ENCODE peak calls at places on chromosomes 6 and 20, in six cellular contexts. One of them, this sample, is unnamed.

GRCh38 chr6:148138478-148138877 is 204.2 kb upstream of the SASH1 start:
- DNase-seq in HepG2: no peak
- DNase-seq in GM12891: no peak
- DNase-seq in K562: no peak
- DNase-seq in GM12878: no peak
- DNase-seq in H1: no peak
- DNase-seq in this sample: no peak

GRCh38 chr6:24721461-24722215 is 2.7 kb upstream of the C6orf62 start:
- DNase-seq in K562: no peak
- DNase-seq in GM12878: no peak
- DNase-seq in H1: no peak
- DNase-seq in GM12891: no peak
- DNase-seq in HepG2: no peak
- DNase-seq in this sample: peak

GRCh38 chr20:48096212-48096875 is 311.1 kb upstream of the SULF2 start:
- DNase-seq in K562: no peak
- DNase-seq in GM12891: no peak
- DNase-seq in GM12878: no peak
- DNase-seq in HepG2: no peak
- DNase-seq in H1: no peak
- DNase-seq in this sample: no peak

GRCh38 chr6:2215342-2215741 is 30.1 kb downstream of the GMDS start:
- DNase-seq in HepG2: no peak
- DNase-seq in GM12891: no peak
- DNase-seq in H1: no peak
- DNase-seq in K562: no peak
- DNase-seq in GM12878: no peak
- DNase-seq in this sample: no peak

GRCh38 chr6:112222111-112222726 is 32.1 kb downstream of the LAMA4 start:
- DNase-seq in HepG2: no peak
- DNase-seq in K562: no peak
- DNase-seq in GM12891: no peak
- DNase-seq in H1: no peak
- DNase-seq in GM12878: no peak
- DNase-seq in this sample: no peak

GRCh38 chr6:167713088-167713475 is 113.6 kb upstream of the AFDN start:
- DNase-seq in K562: no peak
- DNase-seq in H1: no peak
- DNase-seq in GM12878: no peak
- DNase-seq in GM12891: no peak
- DNase-seq in HepG2: no peak
- DNase-seq in this sample: no peak

GRCh38 chr6:16440656-16441212 is 202.3 kb downstream of the GMPR start:
- DNase-seq in K562: no peak
- DNase-seq in GM12878: no peak
- DNase-seq in H1: no peak
- DNase-seq in GM12891: no peak
- DNase-seq in HepG2: no peak
- DNase-seq in this sample: no peak

GRCh38 chr6:149335924-149336323 is 18.4 kb downstream of the TAB2 start:
- DNase-seq in K562: no peak
- DNase-seq in GM12878: no peak
- DNase-seq in H1: no peak
- DNase-seq in HepG2: no peak
- DNase-seq in GM12891: no peak
- DNase-seq in this sample: no peak

GRCh38 chr20:36337886-36338285 is 31.7 kb downstream of the DLGAP4 start:
- DNase-seq in GM12891: no peak
- DNase-seq in H1: no peak
- DNase-seq in GM12878: no peak
- DNase-seq in HepG2: no peak
- DNase-seq in K562: no peak
- DNase-seq in this sample: no peak

GRCh38 chr20:63931735-63932134 is 24.5 kb downstream of the UCKL1 start:
- DNase-seq in HepG2: no peak
- DNase-seq in K562: no peak
- DNase-seq in GM12878: no peak
- DNase-seq in GM12891: no peak
- DNase-seq in H1: no peak
- DNase-seq in this sample: no peak

GRCh38 chr6:168367285-168367720 is 47.7 kb upstream of the DACT2 start:
- DNase-seq in K562: no peak
- DNase-seq in H1: no peak
- DNase-seq in GM12878: no peak
- DNase-seq in HepG2: no peak
- DNase-seq in GM12891: no peak
- DNase-seq in this sample: no peak

GRCh38 chr6:112232845-112233256 is 21.5 kb downstream of the LAMA4 start:
- DNase-seq in H1: no peak
- DNase-seq in HepG2: no peak
- DNase-seq in GM12878: no peak
- DNase-seq in K562: no peak
- DNase-seq in GM12891: no peak
- DNase-seq in this sample: no peak

GRCh38 chr20:46255440-46256104 is 52.7 kb downstream of the CDH22 start:
- DNase-seq in HepG2: peak
- DNase-seq in H1: no peak
- DNase-seq in GM12891: no peak
- DNase-seq in K562: peak
- DNase-seq in GM12878: no peak
- DNase-seq in this sample: no peak

GRCh38 chr6:28139860-28140500 is 1.7 kb upstream of the ZKSCAN8 start:
- DNase-seq in HepG2: no peak
- DNase-seq in K562: no peak
- DNase-seq in GM12878: no peak
- DNase-seq in GM12891: no peak
- DNase-seq in H1: no peak
- DNase-seq in this sample: no peak

GRCh38 chr6:157769776-157770430 is 53.1 kb upstream of the SNX9 start:
- DNase-seq in HepG2: no peak
- DNase-seq in GM12891: no peak
- DNase-seq in K562: no peak
- DNase-seq in GM12878: no peak
- DNase-seq in H1: no peak
- DNase-seq in this sample: no peak

GRCh38 chr20:4275689-4276088 is 260.3 kb upstream of the RNF24 start:
- DNase-seq in GM12891: no peak
- DNase-seq in H1: no peak
- DNase-seq in K562: no peak
- DNase-seq in HepG2: no peak
- DNase-seq in GM12878: no peak
- DNase-seq in this sample: no peak

GRCh38 chr6:42224222-42225042 is 6.8 kb upstream of the MRPS10 start:
- DNase-seq in GM12891: no peak
- DNase-seq in HepG2: peak
- DNase-seq in GM12878: peak
- DNase-seq in K562: peak
- DNase-seq in H1: no peak
- DNase-seq in this sample: peak

GRCh38 chr6:157993076-157993475 is 11.4 kb downstream of the SYNJ2 start:
- DNase-seq in GM12878: no peak
- DNase-seq in K562: no peak
- DNase-seq in GM12891: no peak
- DNase-seq in H1: no peak
- DNase-seq in HepG2: no peak
- DNase-seq in this sample: no peak

GRCh38 chr6:87289571-87289970 is 32.8 kb upstream of the SMIM8 start:
- DNase-seq in GM12878: no peak
- DNase-seq in HepG2: no peak
- DNase-seq in H1: no peak
- DNase-seq in K562: no peak
- DNase-seq in GM12891: no peak
- DNase-seq in this sample: no peak

GRCh38 chr20:12414446-12415274 is 497.0 kb downstream of the BTBD3 start:
- DNase-seq in GM12878: no peak
- DNase-seq in H1: no peak
- DNase-seq in HepG2: no peak
- DNase-seq in GM12891: no peak
- DNase-seq in K562: no peak
- DNase-seq in this sample: no peak

GRCh38 chr6:138600726-138601125 is 101.4 kb upstream of the NHSL1 start:
- DNase-seq in GM12878: no peak
- DNase-seq in GM12891: no peak
- DNase-seq in K562: no peak
- DNase-seq in HepG2: no peak
- DNase-seq in H1: no peak
- DNase-seq in this sample: no peak

GRCh38 chr6:56827908-56828649 is 126.8 kb upstream of the BEND6 start:
- DNase-seq in HepG2: no peak
- DNase-seq in H1: no peak
- DNase-seq in GM12878: no peak
- DNase-seq in GM12891: no peak
- DNase-seq in K562: no peak
- DNase-seq in this sample: no peak

GRCh38 chr6:9647599-9647998 is 767.3 kb downstream of the TFAP2A start:
- DNase-seq in GM12891: no peak
- DNase-seq in K562: no peak
- DNase-seq in HepG2: no peak
- DNase-seq in H1: no peak
- DNase-seq in GM12878: no peak
- DNase-seq in this sample: no peak

GRCh38 chr6:21873562-21873961 is 280.0 kb downstream of the SOX4 start:
- DNase-seq in GM12891: no peak
- DNase-seq in HepG2: no peak
- DNase-seq in K562: no peak
- DNase-seq in H1: no peak
- DNase-seq in GM12878: no peak
- DNase-seq in this sample: no peak

GRCh38 chr6:159422041-159422984 is 253.1 kb downstream of the FNDC1 start:
- DNase-seq in H1: no peak
- DNase-seq in GM12878: no peak
- DNase-seq in HepG2: no peak
- DNase-seq in GM12891: no peak
- DNase-seq in K562: no peak
- DNase-seq in this sample: no peak

GRCh38 chr6:17584241-17584803 is 15.8 kb upstream of the FAM8A1 start:
- DNase-seq in GM12891: peak
- DNase-seq in H1: no peak
- DNase-seq in K562: peak
- DNase-seq in HepG2: peak
- DNase-seq in GM12878: no peak
- DNase-seq in this sample: no peak

GRCh38 chr20:59752704-59753460 is 148.5 kb downstream of the PHACTR3 start:
- DNase-seq in HepG2: no peak
- DNase-seq in GM12891: peak
- DNase-seq in K562: no peak
- DNase-seq in GM12878: peak
- DNase-seq in H1: no peak
- DNase-seq in this sample: peak

GRCh38 chr6:34556031-34556471 is at the start of gene SPDEF:
- DNase-seq in K562: no peak
- DNase-seq in H1: no peak
- DNase-seq in GM12878: no peak
- DNase-seq in GM12891: no peak
- DNase-seq in HepG2: peak
- DNase-seq in this sample: no peak
- TF ChIP-seq POLR2A in K562: no peak
- TF ChIP-seq POLR2A in H1: no peak
- TF ChIP-seq POLR2A in GM12878: no peak
- TF ChIP-seq POLR2A in GM12891: no peak
- TF ChIP-seq POLR2A in HepG2: no peak
- TF ChIP-seq POLR2A in this sample: no peak

DNA sequence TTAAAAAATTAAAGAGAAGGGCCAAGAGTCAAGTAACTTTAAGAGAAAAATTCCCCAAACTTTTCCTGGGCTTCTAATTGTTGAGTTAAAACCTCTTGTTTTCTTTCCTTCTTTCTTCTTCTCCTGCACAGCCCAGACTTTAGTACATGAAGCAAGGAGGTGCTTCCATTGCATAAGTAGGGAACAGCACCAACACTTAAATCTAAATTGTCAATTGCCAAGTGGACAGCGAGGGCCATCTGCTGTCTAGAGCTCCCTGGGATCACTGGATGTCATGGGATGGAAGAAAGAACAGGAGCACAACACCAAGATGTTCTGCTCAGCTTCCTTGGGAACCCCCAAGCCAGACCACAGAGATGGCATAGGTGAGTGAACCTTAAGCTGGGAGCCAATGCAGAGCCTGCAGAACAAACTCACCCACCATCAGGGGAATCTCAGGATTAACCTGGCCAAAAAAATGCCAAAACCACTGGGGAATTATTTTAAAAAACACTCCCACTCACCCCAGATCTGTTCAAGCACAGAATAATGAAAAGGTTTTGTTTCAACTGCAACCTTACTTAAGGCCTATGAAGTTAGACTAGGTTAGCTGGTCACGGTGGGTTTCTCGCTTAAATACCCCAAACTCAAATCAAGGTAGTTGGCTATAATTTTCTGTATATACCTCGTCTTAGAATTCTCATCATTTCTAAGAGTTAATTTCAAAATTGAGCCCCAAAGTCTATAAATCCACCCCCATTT is 67.8 kb downstream of the TNFRSF21 start:
- DNase-seq in GM12891: no peak
- DNase-seq in GM12878: no peak
- DNase-seq in HepG2: no peak
- DNase-seq in H1: no peak
- DNase-seq in K562: peak
- DNase-seq in this sample: no peak
- TF ChIP-seq TAF1 in GM12891: no peak
- TF ChIP-seq TAF1 in GM12878: no peak
- TF ChIP-seq TAF1 in HepG2: no peak
- TF ChIP-seq TAF1 in H1: no peak
- TF ChIP-seq TAF1 in K562: no peak
- TF ChIP-seq TAF1 in this sample: no peak

DNA sequence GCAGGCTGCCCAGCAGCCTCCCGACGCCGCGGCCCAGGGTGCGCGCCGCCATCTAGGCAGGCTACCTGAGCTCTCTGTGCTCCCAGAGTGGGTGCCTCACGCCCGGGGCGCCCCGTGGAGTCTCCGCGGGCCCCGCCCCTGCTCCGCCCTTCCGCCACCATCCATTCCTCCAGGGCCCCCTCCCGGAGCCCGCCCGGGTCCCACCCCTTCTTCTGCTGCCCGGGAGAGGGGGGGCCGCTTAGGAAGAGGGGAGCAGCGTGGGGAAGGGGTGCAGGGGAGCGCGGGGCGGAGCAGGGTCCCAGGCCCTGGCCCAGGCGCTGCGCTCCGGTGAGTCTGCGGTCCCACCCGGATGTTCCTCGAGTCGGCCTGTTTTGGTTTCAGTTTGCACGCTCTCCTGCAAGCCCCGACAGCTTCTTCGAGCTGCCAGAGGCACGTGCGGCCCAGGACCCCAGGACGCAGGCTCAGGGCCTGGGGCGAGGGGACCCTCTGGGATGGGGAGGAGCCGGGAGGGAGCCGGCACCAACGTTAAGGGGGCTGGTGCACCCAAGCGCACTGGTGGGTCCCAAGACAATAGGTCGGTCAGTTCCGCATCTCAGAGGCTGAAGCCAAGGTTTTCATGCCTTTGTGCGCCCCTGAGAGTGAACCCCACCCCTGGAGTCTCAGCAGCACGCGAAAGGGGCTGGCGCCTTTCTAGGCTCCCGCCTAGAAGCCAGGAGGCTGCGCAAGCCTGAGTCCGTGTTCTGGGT is at the start of gene ACSS1:
- DNase-seq in GM12891: peak
- DNase-seq in H1: no peak
- DNase-seq in K562: no peak
- DNase-seq in GM12878: peak
- DNase-seq in HepG2: no peak
- DNase-seq in this sample: peak
- TF ChIP-seq POLR2AphosphoS5 in GM12891: peak
- TF ChIP-seq POLR2AphosphoS5 in H1: no peak
- TF ChIP-seq POLR2AphosphoS5 in K562: no peak
- TF ChIP-seq POLR2AphosphoS5 in GM12878: peak
- TF ChIP-seq POLR2AphosphoS5 in HepG2: no peak
- TF ChIP-seq POLR2AphosphoS5 in this sample: peak

GRCh38 chr6:44263357-44264100 is 1.8 kb downstream of the NFKBIE start:
- DNase-seq in K562: peak
- DNase-seq in HepG2: no peak
- DNase-seq in GM12891: no peak
- DNase-seq in GM12878: no peak
- DNase-seq in H1: no peak
- DNase-seq in this sample: no peak
- TF ChIP-seq POLR2A in K562: no peak
- TF ChIP-seq POLR2A in HepG2: no peak
- TF ChIP-seq POLR2A in GM12891: peak
- TF ChIP-seq POLR2A in GM12878: no peak
- TF ChIP-seq POLR2A in H1: no peak
- TF ChIP-seq POLR2A in this sample: peak